ENCODE peak calls at places on chromosomes 6 and 20, in eight cellular contexts. One of them, this sample, is unnamed.

GRCh38 chr6:143689852-143690251 is 12.1 kb downstream of the PHACTR2 start:
- DNase-seq in body of pancreas: no peak
- DNase-seq in HFFc6: peak; percentile 39
- DNase-seq in esophagus muscularis mucosa: no peak
- DNase-seq in right cardiac atrium: no peak
- DNase-seq in stimulated activated CD4-positive, alpha-beta T cell treated with anti-CD3 and anti-CD28 coated beads, Interleukin-4, amount 100 ng/mL, for 4 hours: no peak
- DNase-seq in posterior cingulate gyrus: no peak
- DNase-seq in HTR-8/SVneo: no peak
- DNase-seq in this sample: no peak

GRCh38 chr6:107628878-107629277 is 139.0 kb downstream of the SOBP start:
- DNase-seq in posterior cingulate gyrus: no peak
- DNase-seq in HTR-8/SVneo: no peak
- DNase-seq in body of pancreas: no peak
- DNase-seq in HFFc6: no peak
- DNase-seq in esophagus muscularis mucosa: no peak
- DNase-seq in stimulated activated CD4-positive, alpha-beta T cell treated with anti-CD3 and anti-CD28 coated beads, Interleukin-4, amount 100 ng/mL, for 4 hours: no peak
- DNase-seq in right cardiac atrium: no peak
- DNase-seq in this sample: no peak

GRCh38 chr6:118980063-118980462 is 45.1 kb upstream of the MCM9 start:
- DNase-seq in HTR-8/SVneo: no peak
- DNase-seq in right cardiac atrium: peak; percentile 59
- DNase-seq in body of pancreas: no peak
- DNase-seq in HFFc6: no peak
- DNase-seq in stimulated activated CD4-positive, alpha-beta T cell treated with anti-CD3 and anti-CD28 coated beads, Interleukin-4, amount 100 ng/mL, for 4 hours: no peak
- DNase-seq in esophagus muscularis mucosa: no peak
- DNase-seq in posterior cingulate gyrus: no peak
- DNase-seq in this sample: no peak

GRCh38 chr6:105442369-105442768 is 39.5 kb upstream of the PREP start:
- DNase-seq in HTR-8/SVneo: no peak
- DNase-seq in esophagus muscularis mucosa: no peak
- DNase-seq in stimulated activated CD4-positive, alpha-beta T cell treated with anti-CD3 and anti-CD28 coated beads, Interleukin-4, amount 100 ng/mL, for 4 hours: no peak
- DNase-seq in HFFc6: no peak
- DNase-seq in right cardiac atrium: no peak
- DNase-seq in body of pancreas: no peak
- DNase-seq in posterior cingulate gyrus: no peak
- DNase-seq in this sample: no peak

GRCh38 chr6:37865534-37865933 is 46.0 kb downstream of the ZFAND3 start:
- DNase-seq in HTR-8/SVneo: no peak
- DNase-seq in posterior cingulate gyrus: no peak
- DNase-seq in esophagus muscularis mucosa: no peak
- DNase-seq in HFFc6: no peak
- DNase-seq in body of pancreas: no peak
- DNase-seq in stimulated activated CD4-positive, alpha-beta T cell treated with anti-CD3 and anti-CD28 coated beads, Interleukin-4, amount 100 ng/mL, for 4 hours: no peak
- DNase-seq in right cardiac atrium: no peak
- DNase-seq in this sample: no peak

GRCh38 chr20:3777381-3777725 is 3.9 kb downstream of the SPEF1 start:
- DNase-seq in right cardiac atrium: no peak
- DNase-seq in HFFc6: no peak
- DNase-seq in HTR-8/SVneo: no peak
- DNase-seq in stimulated activated CD4-positive, alpha-beta T cell treated with anti-CD3 and anti-CD28 coated beads, Interleukin-4, amount 100 ng/mL, for 4 hours: no peak
- DNase-seq in esophagus muscularis mucosa: no peak
- DNase-seq in body of pancreas: no peak
- DNase-seq in posterior cingulate gyrus: no peak
- DNase-seq in this sample: no peak

GRCh38 chr20:57474191-57474590 is 50.7 kb downstream of the CTCFL start:
- DNase-seq in right cardiac atrium: no peak
- DNase-seq in HTR-8/SVneo: no peak
- DNase-seq in posterior cingulate gyrus: no peak
- DNase-seq in stimulated activated CD4-positive, alpha-beta T cell treated with anti-CD3 and anti-CD28 coated beads, Interleukin-4, amount 100 ng/mL, for 4 hours: no peak
- DNase-seq in esophagus muscularis mucosa: no peak
- DNase-seq in HFFc6: no peak
- DNase-seq in body of pancreas: no peak
- DNase-seq in this sample: no peak

GRCh38 chr6:33843696-33844121 is 39.9 kb upstream of the MLN start:
- DNase-seq in stimulated activated CD4-positive, alpha-beta T cell treated with anti-CD3 and anti-CD28 coated beads, Interleukin-4, amount 100 ng/mL, for 4 hours: no peak
- DNase-seq in HFFc6: no peak
- DNase-seq in posterior cingulate gyrus: no peak
- DNase-seq in right cardiac atrium: no peak
- DNase-seq in body of pancreas: no peak
- DNase-seq in esophagus muscularis mucosa: no peak
- DNase-seq in HTR-8/SVneo: no peak
- DNase-seq in this sample: no peak

GRCh38 chr20:46631874-46632446 is 19.3 kb downstream of the SLC13A3 start:
- DNase-seq in posterior cingulate gyrus: peak; percentile 52
- DNase-seq in right cardiac atrium: no peak
- DNase-seq in esophagus muscularis mucosa: no peak
- DNase-seq in HFFc6: no peak
- DNase-seq in body of pancreas: no peak
- DNase-seq in stimulated activated CD4-positive, alpha-beta T cell treated with anti-CD3 and anti-CD28 coated beads, Interleukin-4, amount 100 ng/mL, for 4 hours: no peak
- DNase-seq in HTR-8/SVneo: no peak
- DNase-seq in this sample: no peak

GRCh38 chr6:21295846-21296245 is 297.7 kb upstream of the SOX4 start:
- DNase-seq in HFFc6: no peak
- DNase-seq in body of pancreas: no peak
- DNase-seq in stimulated activated CD4-positive, alpha-beta T cell treated with anti-CD3 and anti-CD28 coated beads, Interleukin-4, amount 100 ng/mL, for 4 hours: no peak
- DNase-seq in posterior cingulate gyrus: no peak
- DNase-seq in right cardiac atrium: no peak
- DNase-seq in esophagus muscularis mucosa: no peak
- DNase-seq in HTR-8/SVneo: no peak
- DNase-seq in this sample: no peak

This sample was measured in T1000.